ENCODE peak calls at places on chromosomes 5 and 9, in four cellular contexts. J is fibroblast of lung, T is bronchial epithelial cell, D is tibial nerve. G is an unnamed sample.

GRCh38 chr9:125434986-125435775 is 173.6 kb downstream of the GAPVD1 start:
- DNase-seq in T (no peak), J (no peak), D (no peak), G (no peak)

GRCh38 chr5:95741458-95741857 is 10.3 kb downstream of the RHOBTB3 start:
- DNase-seq in D (no peak), J (no peak), T (no peak), G (no peak)

GRCh38 chr5:37696190-37697021 is 143.4 kb downstream of the GDNF start:
- DNase-seq in J (peak), T (peak), D (no peak), G (peak)

GRCh38 chr5:172782169-172783039 is 11.4 kb upstream of the DUSP1 start:
- DNase-seq in J (peak), T (peak), D (no peak), G (no peak)

GRCh38 chr9:2403701-2404100 is 217.9 kb upstream of the VLDLR start:
- DNase-seq in D (no peak), T (peak), J (peak), G (no peak)

GRCh38 chr5:151017897-151018296 is 2.5 kb upstream of the GPX3 start:
- DNase-seq in T (no peak), J (no peak), D (no peak), G (no peak)

GRCh38 chr5:175861337-175862130 is 9.8 kb upstream of the CPLX2 start:
- DNase-seq in D (no peak), J (no peak), T (no peak), G (no peak)

GRCh38 chr5:6632324-6632930 is 417 bp downstream of the NSUN2 start:
- DNase-seq in T (peak), D (no peak), J (no peak), G (no peak)

GRCh38 chr9:4762889-4763521 is 22.0 kb upstream of the AK3 start:
- DNase-seq in T (peak), J (peak), D (no peak), G (no peak)

GRCh38 chr9:4865685-4866084 is 72.9 kb downstream of the RCL1 start:
- DNase-seq in D (no peak), J (no peak), T (no peak), G (no peak)

GRCh38 chr5:142847898-142848790 is 78.0 kb downstream of the ARHGAP26 start:
- DNase-seq in T (no peak), D (no peak), J (peak), G (no peak)

GRCh38 chr5:107431998-107432397 is 238.7 kb downstream of the EFNA5 start:
- DNase-seq in J (peak), T (peak), D (no peak), G (no peak)

GRCh38 chr5:72511371-72512178 is 4.4 kb upstream of the ZNF366 start:
- DNase-seq in J (peak), D (no peak), T (peak), G (no peak)

GRCh38 chr5:123776761-123777160 is 264.8 kb downstream of the CSNK1G3 start:
- DNase-seq in T (peak), D (no peak), J (peak), G (peak)

GRCh38 chr9:25716220-25716872 is 38.1 kb upstream of the TUSC1 start:
- DNase-seq in J (peak), T (peak), D (no peak), G (peak)

GRCh38 chr5:167643616-167644015 is 647.8 kb upstream of the WWC1 start:
- DNase-seq in J (peak), D (no peak), T (peak), G (no peak)

GRCh38 chr9:97848237-97848581 is 4.8 kb upstream of the FOXE1 start:
- DNase-seq in J (no peak), T (no peak), D (no peak), G (no peak)

GRCh38 chr5:132759114-132760042 is 12.2 kb downstream of the CCNI2 start:
- DNase-seq in D (no peak), T (no peak), J (no peak), G (no peak)

GRCh38 chr5:103706939-103707682 is 144.5 kb upstream of the NUDT12 start:
- DNase-seq in T (no peak), D (no peak), J (peak), G (no peak)

GRCh38 chr5:3596261-3596825 is 711 bp downstream of the IRX1 start:
- DNase-seq in T (no peak), D (no peak), J (peak), G (no peak)

GRCh38 chr5:3595102-3595961 is at the start of gene IRX1:
- DNase-seq in T (peak), J (peak), D (no peak), G (no peak)

GRCh38 chr5:3592298-3592697 is 3.3 kb upstream of the IRX1 start:
- DNase-seq in J (no peak), D (no peak), T (no peak), G (no peak)

GRCh38 chr5:3593771-3594513 is 1.7 kb upstream of the IRX1 start:
- DNase-seq in J (peak), D (no peak), T (no peak), G (no peak)

GRCh38 chr5:3594514-3595101 is 1.0 kb upstream of the IRX1 start:
- DNase-seq in J (peak), D (no peak), T (no peak), G (no peak)
- H3K4me3 ChIP-seq in J (no peak), D (peak), T (peak), G (peak)

DNA sequence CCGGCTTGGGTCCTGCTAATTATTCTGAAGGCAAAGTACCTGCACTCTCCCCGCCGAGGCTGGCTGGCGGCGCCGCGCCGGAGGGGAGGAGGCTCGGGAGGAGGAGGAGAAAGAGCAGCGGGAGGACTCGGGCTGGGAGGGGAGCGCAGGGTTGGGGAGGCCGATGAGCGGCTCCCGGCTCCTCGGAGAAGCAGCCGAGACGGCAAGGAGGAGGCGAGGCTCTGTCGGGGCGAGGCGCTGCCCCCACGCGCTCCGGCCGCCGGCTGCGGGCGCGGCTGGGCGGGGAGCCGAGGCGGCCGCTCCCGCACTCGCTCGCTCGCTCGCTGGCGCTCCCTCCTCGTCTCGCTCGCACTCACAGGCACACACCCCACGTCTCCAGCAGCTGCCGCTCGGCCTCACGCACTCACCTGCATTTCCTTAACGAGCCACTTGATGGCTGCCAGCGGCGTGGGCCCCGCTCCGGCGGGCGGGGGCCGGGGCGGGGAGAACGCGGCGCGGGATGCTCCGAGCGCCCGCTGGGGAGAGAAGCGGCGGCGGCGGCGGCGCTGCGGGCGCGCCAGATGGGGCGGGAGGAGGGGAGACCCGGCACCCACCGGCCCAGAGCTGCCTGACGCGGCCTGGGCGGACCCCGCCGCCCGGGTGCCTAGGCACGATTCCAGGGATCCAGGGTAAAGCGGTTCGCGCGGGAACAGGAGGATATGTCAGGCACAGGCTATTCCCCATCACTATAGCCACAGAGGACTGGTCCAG is at the start of gene PTPRD:
- DNase-seq in J (peak), D (no peak), T (peak), G (no peak)
- H3K4me3 ChIP-seq in J (peak), D (peak), T (peak), G (peak)

GRCh38 chr5:153400931-153401330 is 89.5 kb upstream of the GRIA1 start:
- DNase-seq in D (no peak), T (no peak), J (no peak), G (peak)
- H3K4me3 ChIP-seq in D (no peak), T (no peak), J (no peak), G (no peak)

GRCh38 chr5:177370488-177371119 is 12.9 kb downstream of the RGS14 start:
- DNase-seq in D (peak), J (peak), T (peak), G (peak)

GRCh38 chr5:177369913-177370487 is 12.3 kb downstream of the RGS14 start:
- DNase-seq in J (no peak), T (no peak), D (no peak), G (no peak)

GRCh38 chr5:177371705-177372533 is 12.3 kb upstream of the SLC34A1 start:
- DNase-seq in T (no peak), D (no peak), J (no peak), G (no peak)

GRCh38 chr5:177372534-177372896 is 11.7 kb upstream of the SLC34A1 start:
- DNase-seq in D (no peak), T (no peak), J (no peak), G (no peak)

GRCh38 chr5:177371120-177371537 is 13.1 kb upstream of the SLC34A1 start:
- DNase-seq in D (no peak), J (no peak), T (no peak), G (no peak)
- H3K4me3 ChIP-seq in D (peak), J (peak), T (peak), G (peak)

DNA sequence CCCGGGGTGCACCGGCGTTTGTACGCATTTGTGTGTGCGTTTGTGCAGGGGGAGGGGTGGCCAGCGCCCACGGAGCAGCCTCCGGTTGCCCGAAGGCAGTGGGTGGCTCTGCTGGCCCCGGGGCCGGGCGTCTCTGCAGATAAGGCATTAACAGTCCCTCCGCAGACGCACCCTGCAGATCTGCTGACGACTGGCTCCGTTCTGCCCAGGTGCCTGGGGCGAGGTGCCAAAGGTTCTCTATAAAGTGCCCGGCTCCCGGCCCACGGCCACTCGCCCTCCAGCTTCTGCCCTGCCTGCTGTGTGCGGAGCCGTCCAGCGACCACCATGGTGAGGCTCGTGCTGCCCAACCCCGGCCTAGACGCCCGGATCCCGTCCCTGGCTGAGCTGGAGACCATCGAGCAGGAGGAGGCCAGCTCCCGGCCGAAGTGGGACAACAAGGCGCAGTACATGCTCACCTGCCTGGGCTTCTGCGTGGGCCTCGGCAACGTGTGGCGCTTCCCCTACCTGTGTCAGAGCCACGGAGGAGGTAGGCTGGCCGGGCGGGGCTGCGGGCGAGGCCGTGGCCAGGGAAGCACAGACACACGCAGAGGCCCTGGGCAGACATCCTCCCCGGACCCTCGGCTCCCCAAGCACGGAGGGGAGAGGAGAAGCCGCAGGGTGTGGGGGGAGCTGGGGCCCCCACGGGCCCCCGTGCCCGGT is at the start of gene SLC6A19:
- DNase-seq in T (no peak), J (no peak), D (no peak), G (no peak)
- H3K4me3 ChIP-seq in T (no peak), J (no peak), D (peak), G (no peak)

GRCh38 chr9:92711146-92711545 is 41.2 kb upstream of the IPPK start:
- DNase-seq in T (no peak), D (no peak), J (no peak), G (no peak)

GRCh38 chr9:92712767-92713166 is 42.8 kb upstream of the IPPK start:
- DNase-seq in T (no peak), J (no peak), D (no peak), G (no peak)

GRCh38 chr9:92710368-92710767 is 40.4 kb upstream of the IPPK start:
- DNase-seq in D (no peak), T (no peak), J (no peak), G (no peak)

GRCh38 chr9:92713528-92713927 is 43.6 kb upstream of the IPPK start:
- DNase-seq in J (no peak), D (no peak), T (no peak), G (no peak)

DNA sequence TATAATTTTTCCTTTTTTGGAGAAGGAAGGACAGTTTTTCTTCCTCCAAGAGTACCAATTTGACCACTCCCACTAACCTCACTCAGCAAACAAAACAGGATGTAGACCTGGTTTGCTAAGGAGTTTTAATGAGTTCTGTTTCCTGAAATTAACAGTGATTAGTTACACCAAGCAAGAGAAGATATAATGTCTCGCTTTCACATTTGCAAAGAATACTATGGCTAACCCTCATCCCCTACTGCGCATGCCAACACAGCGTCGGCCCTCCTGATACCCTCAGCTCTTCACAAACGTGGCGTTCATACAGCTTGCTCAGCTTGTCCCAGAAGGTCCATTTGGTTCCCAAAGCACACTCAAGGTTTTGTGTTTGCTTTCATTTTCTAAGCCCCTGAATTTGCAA is 41.9 kb upstream of the IPPK start:
- DNase-seq in J (no peak), T (no peak), D (no peak), G (no peak)
- H3K4me3 ChIP-seq in J (no peak), T (no peak), D (no peak), G (no peak)

GRCh38 chr5:177557796-177558195 is 3.4 kb upstream of the FAM193B start:
- DNase-seq in J (no peak), T (no peak), D (no peak), G (no peak)
- H3K4me3 ChIP-seq in J (no peak), T (no peak), D (no peak), G (no peak)

GRCh38 chr5:21142791-21143190 is 1154.8 kb upstream of the CDH18 start:
- DNase-seq in J (no peak), D (no peak), T (no peak), G (no peak)
- H3K4me3 ChIP-seq in J (no peak), D (no peak), T (no peak), G (no peak)

DNA sequence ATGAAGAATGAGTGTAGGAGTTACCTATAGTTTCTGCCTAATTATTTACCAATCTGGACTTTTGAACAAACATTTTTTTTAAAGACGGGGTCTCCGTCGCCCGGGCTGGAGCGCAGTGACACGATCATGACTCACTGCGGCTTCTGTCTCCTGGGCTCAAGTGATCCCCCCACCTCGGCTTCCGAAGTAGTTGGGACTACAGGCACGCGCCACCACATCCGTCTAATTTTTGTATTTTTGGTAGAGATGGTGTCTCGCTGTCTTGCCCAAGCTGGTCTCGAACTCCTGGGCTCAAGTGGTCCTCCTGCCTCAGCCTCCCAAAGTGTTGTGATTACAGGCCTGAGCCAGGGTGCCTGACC is 1.5 kb downstream of the CTNNA1 start:
- DNase-seq in T (peak), D (no peak), J (peak), G (no peak)
- H3K4me3 ChIP-seq in T (peak), D (peak), J (peak), G (peak)

GRCh38 chr9:134003237-134003636 is 11.1 kb upstream of the VAV2 start:
- DNase-seq in J (no peak), D (no peak), T (no peak), G (no peak)

GRCh38 chr9:134004881-134005280 is 12.8 kb upstream of the VAV2 start:
- DNase-seq in J (no peak), T (no peak), D (no peak), G (no peak)

GRCh38 chr9:134002796-134003195 is 10.7 kb upstream of the VAV2 start:
- DNase-seq in T (no peak), J (no peak), D (no peak), G (no peak)

GRCh38 chr9:134005381-134005780 is 13.3 kb upstream of the VAV2 start:
- DNase-seq in T (no peak), D (no peak), J (no peak), G (no peak)

DNA sequence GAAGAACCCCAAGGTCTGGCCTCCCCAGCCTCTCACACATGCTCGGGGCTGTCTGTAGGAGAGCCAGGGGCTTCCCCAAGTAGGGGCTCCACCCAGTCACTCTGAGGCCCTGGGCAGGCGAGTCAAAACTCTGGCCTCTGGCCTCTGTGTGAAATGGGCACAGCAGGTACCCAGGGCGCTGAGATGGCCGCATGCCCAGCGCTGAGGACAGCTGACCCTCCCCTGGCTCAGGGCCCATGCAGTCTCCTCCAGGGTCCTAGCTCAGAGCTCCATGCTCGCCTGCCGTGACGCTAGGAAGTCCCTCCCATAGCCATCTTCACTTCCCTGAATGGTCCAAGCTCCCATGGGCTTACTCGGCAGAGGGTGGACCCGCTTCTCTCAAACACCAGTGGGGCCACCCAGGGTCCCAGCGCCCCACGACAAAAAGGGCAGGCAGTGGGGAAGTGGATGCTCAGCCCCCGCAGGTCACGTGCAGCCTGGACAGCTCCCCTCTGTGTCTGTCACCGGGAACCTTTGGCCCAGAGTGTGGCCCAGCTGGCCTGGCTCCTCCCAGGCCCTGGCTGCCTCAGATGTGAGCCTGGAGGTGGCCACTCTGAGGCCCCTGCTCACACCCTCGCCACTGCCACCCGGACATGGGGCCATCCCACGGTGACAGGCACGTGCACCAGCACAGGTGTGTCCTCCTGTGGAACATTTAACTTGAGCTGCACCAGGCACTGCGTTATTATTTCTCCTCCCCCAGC is 12.2 kb upstream of the VAV2 start:
- DNase-seq in J (no peak), T (no peak), D (no peak), G (no peak)
- H3K4me3 ChIP-seq in J (no peak), T (no peak), D (no peak), G (no peak)

G was measured in skeletal muscle cell.